ENCODE peak calls at places on chromosome 11, in five cellular contexts. Z is hepatocyte, D is HCT116, W is GM23338, A is GM23248. E is an unnamed sample.

GRCh38 chr11:82458777-82459176 is 274.9 kb downstream of the FAM181B start:
- DNase-seq in Z (no peak), A (no peak), D (no peak), W (no peak), E (no peak)

GRCh38 chr11:93329936-93330445 is 551 bp upstream of the DEUP1 start:
- DNase-seq in D (no peak), Z (peak; percentile 23), A (peak; percentile 4), W (peak; percentile 68), E (no peak)

GRCh38 chr11:44631831-44632230 is 66.4 kb downstream of the CD82 start:
- DNase-seq in Z (no peak), A (no peak), W (no peak), D (no peak), E (no peak)

GRCh38 chr11:107973641-107974040 is 35.1 kb upstream of the CUL5 start:
- DNase-seq in W (no peak), Z (no peak), D (no peak), A (no peak), E (no peak)

GRCh38 chr11:129593098-129593497 is 217.4 kb downstream of the BARX2 start:
- DNase-seq in W (peak; percentile 38), A (no peak), D (no peak), Z (no peak), E (peak; percentile 39)

GRCh38 chr11:62556102-62556871 is 9.7 kb upstream of the AHNAK start:
- DNase-seq in W (peak; percentile 91), Z (peak; percentile 87), D (peak; percentile 93), A (peak; percentile 99), E (peak; percentile 98)

GRCh38 chr11:19819148-19819547 is 106.5 kb downstream of the NAV2 start:
- DNase-seq in Z (no peak), D (no peak), W (peak; percentile 27), A (no peak), E (no peak)

GRCh38 chr11:93741882-93742226 is 382 bp downstream of the C11orf54 start:
- DNase-seq in A (peak; percentile 74), Z (peak; percentile 76), D (no peak), W (peak; percentile 51), E (peak; percentile 73)

GRCh38 chr11:91876746-91877145 is 347.9 kb upstream of the FAT3 start:
- DNase-seq in A (no peak), D (no peak), Z (no peak), W (no peak), E (no peak)
- H3K4me2 ChIP-seq in A (no peak overlapping the region), D (no peak overlapping the region), Z (no peak overlapping the region), W (no peak overlapping the region), E (no peak overlapping the region)

DNA sequence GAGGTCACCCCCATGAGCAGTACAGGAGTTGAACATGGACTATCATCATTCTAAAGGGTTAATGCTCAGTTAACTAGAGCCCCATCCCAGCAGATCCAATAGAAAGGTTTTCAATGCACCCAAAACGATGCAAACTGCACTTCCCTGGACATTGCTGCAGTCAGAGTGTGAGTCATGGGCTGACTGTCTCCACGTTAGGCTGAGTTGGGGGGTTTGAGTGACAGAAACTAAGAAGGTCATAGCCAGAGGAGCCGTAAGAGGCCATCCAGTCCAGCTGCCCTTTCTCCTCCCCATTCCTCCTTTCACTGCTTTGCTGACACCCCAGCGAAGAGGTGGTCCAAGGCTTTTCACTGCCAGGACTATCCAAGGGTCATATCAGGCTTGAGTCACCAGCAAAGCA is 10.5 kb upstream of the OR2AT4 start:
- DNase-seq in Z (no peak), D (no peak), W (no peak), A (peak; percentile 43), E (peak; percentile 37)
- TF ChIP-seq EZH2phosphoT487 in Z (no peak), D (no peak), W (no peak), A (no peak), E (no peak)

DNA sequence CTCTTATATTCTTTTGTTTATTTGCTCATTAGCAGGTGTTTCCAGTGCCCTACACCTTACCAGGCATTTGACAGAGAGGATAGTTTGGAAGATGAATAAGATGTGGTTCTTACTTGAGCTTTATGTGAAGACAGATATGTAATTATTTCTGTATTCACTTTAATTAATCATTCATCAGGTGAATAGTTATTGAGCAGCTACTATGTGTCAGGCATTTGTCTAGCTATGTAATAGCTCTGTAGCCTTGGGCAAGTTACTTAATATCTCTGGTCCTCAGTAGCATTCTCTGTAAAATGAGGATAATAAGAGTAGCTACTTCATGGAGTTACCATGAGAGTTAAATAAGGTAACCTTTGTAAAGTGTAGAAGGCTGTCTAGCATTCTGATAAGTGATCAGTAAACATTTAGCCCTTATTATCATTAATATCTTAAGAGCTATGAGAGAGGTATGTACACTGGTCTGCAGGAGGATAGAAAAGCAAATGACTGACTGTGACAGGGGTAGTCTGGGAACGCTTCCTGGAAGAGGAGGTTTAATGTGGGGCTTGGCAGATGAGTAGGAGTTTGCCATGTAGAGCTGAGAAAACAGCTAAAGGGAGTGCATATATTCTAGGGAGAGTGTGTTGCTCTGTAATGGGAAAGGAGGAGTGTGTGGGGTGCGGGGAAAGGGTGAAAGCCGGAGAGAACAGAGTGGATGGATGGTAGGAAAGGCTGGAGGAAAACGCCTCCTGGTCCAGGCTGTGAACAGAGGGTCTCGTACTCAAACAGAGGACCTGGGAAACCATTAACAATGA is 56.1 kb downstream of the MICAL2 start:
- DNase-seq in Z (no peak), D (no peak), A (no peak), W (no peak), E (no peak)
- H2AFZ ChIP-seq in Z (no peak overlapping the region), D (no peak overlapping the region), A (no peak overlapping the region), W (peak overlapping the region; percentile 43), E (no peak overlapping the region)

DNA sequence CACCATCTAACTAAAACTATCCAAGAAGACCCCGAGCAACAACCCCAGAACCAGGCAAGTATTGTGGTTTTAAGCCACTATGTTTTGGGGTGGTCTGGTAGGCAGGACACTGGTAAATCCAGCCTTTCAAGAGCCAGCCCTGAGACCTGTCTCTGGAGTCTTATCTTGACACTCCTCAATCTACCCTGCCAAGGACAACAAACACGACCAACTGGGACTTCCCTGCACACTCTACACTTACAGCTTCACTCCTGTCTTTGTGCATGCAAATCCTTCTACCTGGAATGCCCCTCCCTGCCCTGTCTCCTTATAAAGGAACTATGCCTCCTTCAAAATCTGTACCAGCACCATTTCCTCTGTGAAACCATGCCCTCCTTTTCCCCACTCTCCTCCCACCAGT is 107.3 kb downstream of the RPL27A start:
- DNase-seq in D (no peak), A (no peak), Z (no peak), W (no peak), E (no peak)
- H3K4me2 ChIP-seq in D (no peak overlapping the region), A (no peak overlapping the region), Z (no peak overlapping the region), W (no peak overlapping the region), E (no peak overlapping the region)

GRCh38 chr11:57459112-57460016 is 964 bp upstream of the RTN4RL2 start:
- DNase-seq in W (peak; percentile 58), Z (peak; percentile 48), D (no peak), A (peak; percentile 61), E (peak; percentile 36)
- TF ChIP-seq EZH2phosphoT487 in W (no peak), Z (no peak), D (no peak), A (no peak), E (peak; percentile 16)

GRCh38 chr11:71388637-71389235 is 59.5 kb downstream of the DHCR7 start:
- DNase-seq in W (no peak), D (no peak), A (no peak), Z (no peak), E (no peak)

GRCh38 chr11:71384561-71384960 is 63.6 kb downstream of the DHCR7 start:
- DNase-seq in A (no peak), W (no peak), Z (no peak), D (no peak), E (no peak)

GRCh38 chr11:71385091-71385490 is 63.1 kb downstream of the DHCR7 start:
- DNase-seq in W (no peak), A (no peak), Z (no peak), D (no peak), E (no peak)

GRCh38 chr11:71387784-71388636 is 60.2 kb downstream of the DHCR7 start:
- DNase-seq in W (no peak), A (no peak), Z (no peak), D (no peak), E (no peak)

DNA sequence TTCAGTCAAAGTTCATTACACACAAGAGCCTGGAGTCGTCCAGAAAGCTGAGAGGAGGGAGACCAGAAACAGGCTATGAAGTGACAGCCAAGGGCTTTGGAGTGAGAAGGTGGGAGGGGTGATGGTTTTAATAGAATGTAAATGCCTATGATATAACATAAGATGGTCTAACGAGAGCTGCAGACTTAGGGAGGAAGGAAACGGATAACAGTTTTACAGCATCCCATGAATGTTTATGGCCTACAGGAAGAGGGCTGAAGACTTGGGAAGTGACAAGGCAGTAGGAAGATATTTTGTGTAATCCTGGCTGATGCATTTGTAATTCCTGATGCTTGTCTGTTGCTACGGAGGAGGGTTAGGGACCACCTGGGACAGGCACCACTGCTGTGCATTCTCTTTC is 62.0 kb downstream of the DHCR7 start:
- DNase-seq in W (no peak), Z (no peak), A (no peak), D (no peak), E (no peak)
- H2AFZ ChIP-seq in W (no peak overlapping the region), Z (no peak overlapping the region), A (no peak overlapping the region), D (no peak overlapping the region), E (no peak overlapping the region)